ENCODE peak calls at places on chromosome 6, in six cellular contexts. One of them, this sample, is unnamed.

GRCh38 chr6:53746442-53747103 is 48.2 kb upstream of the LRRC1 start:
- DNase-seq in AG04449: no peak
- DNase-seq in CD4-positive, alpha-beta T cell: no peak
- DNase-seq in natural killer cell: no peak
- DNase-seq in foreskin fibroblast: no peak
- DNase-seq in CD14-positive monocyte: no peak
- DNase-seq in this sample: no peak

GRCh38 chr6:1295420-1295819 is 16.5 kb upstream of the FOXQ1 start:
- DNase-seq in AG04449: no peak
- DNase-seq in CD4-positive, alpha-beta T cell: no peak
- DNase-seq in natural killer cell: no peak
- DNase-seq in foreskin fibroblast: no peak
- DNase-seq in CD14-positive monocyte: no peak
- DNase-seq in this sample: no peak

GRCh38 chr6:129041563-129041962 is 158.6 kb downstream of the LAMA2 start:
- DNase-seq in AG04449: no peak
- DNase-seq in CD4-positive, alpha-beta T cell: no peak
- DNase-seq in natural killer cell: no peak
- DNase-seq in foreskin fibroblast: no peak
- DNase-seq in CD14-positive monocyte: no peak
- DNase-seq in this sample: no peak

GRCh38 chr6:28082939-28083338 is 2.6 kb downstream of the ZNF165 start:
- DNase-seq in AG04449: no peak
- DNase-seq in CD4-positive, alpha-beta T cell: no peak
- DNase-seq in natural killer cell: no peak
- DNase-seq in foreskin fibroblast: no peak
- DNase-seq in CD14-positive monocyte: no peak
- DNase-seq in this sample: no peak

GRCh38 chr6:16523550-16524379 is 237.5 kb downstream of the ATXN1 start:
- DNase-seq in AG04449: peak
- DNase-seq in CD4-positive, alpha-beta T cell: no peak
- DNase-seq in natural killer cell: no peak
- DNase-seq in foreskin fibroblast: peak
- DNase-seq in CD14-positive monocyte: no peak
- DNase-seq in this sample: peak

GRCh38 chr6:33713786-33714185 is 2.3 kb upstream of the UQCC2 start:
- DNase-seq in AG04449: no peak
- DNase-seq in CD4-positive, alpha-beta T cell: no peak
- DNase-seq in natural killer cell: no peak
- DNase-seq in foreskin fibroblast: no peak
- DNase-seq in CD14-positive monocyte: no peak
- DNase-seq in this sample: no peak

GRCh38 chr6:37357288-37357687 is 3.5 kb downstream of the RNF8 start:
- DNase-seq in AG04449: no peak
- DNase-seq in CD4-positive, alpha-beta T cell: no peak
- DNase-seq in natural killer cell: no peak
- DNase-seq in foreskin fibroblast: no peak
- DNase-seq in CD14-positive monocyte: no peak
- DNase-seq in this sample: no peak

GRCh38 chr6:158039178-158039557 is 57.5 kb downstream of the SYNJ2 start:
- DNase-seq in AG04449: no peak
- DNase-seq in CD4-positive, alpha-beta T cell: no peak
- DNase-seq in natural killer cell: no peak
- DNase-seq in foreskin fibroblast: no peak
- DNase-seq in CD14-positive monocyte: no peak
- DNase-seq in this sample: no peak

GRCh38 chr6:111862314-111862713 is 10.9 kb downstream of the FYN start:
- DNase-seq in AG04449: no peak
- DNase-seq in CD4-positive, alpha-beta T cell: no peak
- DNase-seq in natural killer cell: no peak
- DNase-seq in foreskin fibroblast: no peak
- DNase-seq in CD14-positive monocyte: no peak
- DNase-seq in this sample: no peak

GRCh38 chr6:4732691-4733315 is 43.4 kb upstream of the CDYL start:
- DNase-seq in AG04449: peak
- DNase-seq in CD4-positive, alpha-beta T cell: no peak
- DNase-seq in natural killer cell: no peak
- DNase-seq in foreskin fibroblast: peak
- DNase-seq in CD14-positive monocyte: no peak
- DNase-seq in this sample: peak

GRCh38 chr6:29602564-29603361 is 17.8 kb downstream of the OR2H2 start:
- DNase-seq in AG04449: no peak
- DNase-seq in CD4-positive, alpha-beta T cell: no peak
- DNase-seq in natural killer cell: no peak
- DNase-seq in foreskin fibroblast: no peak
- DNase-seq in CD14-positive monocyte: no peak
- DNase-seq in this sample: peak

GRCh38 chr6:158518196-158519127 is 41.4 kb upstream of the TMEM181 start:
- DNase-seq in AG04449: no peak
- DNase-seq in CD4-positive, alpha-beta T cell: peak
- DNase-seq in natural killer cell: no peak
- DNase-seq in foreskin fibroblast: peak
- DNase-seq in CD14-positive monocyte: no peak
- DNase-seq in this sample: peak

GRCh38 chr6:137237413-137238170 is 18.4 kb upstream of the IFNGR1 start:
- DNase-seq in AG04449: peak
- DNase-seq in CD4-positive, alpha-beta T cell: no peak
- DNase-seq in natural killer cell: no peak
- DNase-seq in foreskin fibroblast: peak
- DNase-seq in CD14-positive monocyte: no peak
- DNase-seq in this sample: peak

GRCh38 chr6:21258665-21259064 is 334.9 kb upstream of the SOX4 start:
- DNase-seq in AG04449: no peak
- DNase-seq in CD4-positive, alpha-beta T cell: no peak
- DNase-seq in natural killer cell: no peak
- DNase-seq in foreskin fibroblast: no peak
- DNase-seq in CD14-positive monocyte: no peak
- DNase-seq in this sample: no peak

GRCh38 chr6:23302499-23302898 is 733.1 kb downstream of the HDGFL1 start:
- DNase-seq in AG04449: no peak
- DNase-seq in CD4-positive, alpha-beta T cell: no peak
- DNase-seq in natural killer cell: no peak
- DNase-seq in foreskin fibroblast: no peak
- DNase-seq in CD14-positive monocyte: no peak
- DNase-seq in this sample: no peak

GRCh38 chr6:24495516-24495847 is 713 bp downstream of the ALDH5A1 start:
- DNase-seq in AG04449: no peak
- DNase-seq in CD4-positive, alpha-beta T cell: peak
- DNase-seq in natural killer cell: peak
- DNase-seq in foreskin fibroblast: no peak
- DNase-seq in CD14-positive monocyte: peak
- DNase-seq in this sample: no peak

GRCh38 chr6:89351632-89352328 is 742 bp downstream of the UBE2J1 start:
- DNase-seq in AG04449: no peak
- DNase-seq in CD4-positive, alpha-beta T cell: no peak
- DNase-seq in natural killer cell: no peak
- DNase-seq in foreskin fibroblast: no peak
- DNase-seq in CD14-positive monocyte: no peak
- DNase-seq in this sample: no peak

GRCh38 chr6:17845598-17845997 is 138.9 kb upstream of the NUP153 start:
- DNase-seq in AG04449: no peak
- DNase-seq in CD4-positive, alpha-beta T cell: no peak
- DNase-seq in natural killer cell: no peak
- DNase-seq in foreskin fibroblast: no peak
- DNase-seq in CD14-positive monocyte: no peak
- DNase-seq in this sample: no peak

GRCh38 chr6:8552023-8552422 is 116.7 kb upstream of the SLC35B3 start:
- DNase-seq in AG04449: no peak
- DNase-seq in CD4-positive, alpha-beta T cell: no peak
- DNase-seq in natural killer cell: no peak
- DNase-seq in foreskin fibroblast: no peak
- DNase-seq in CD14-positive monocyte: no peak
- DNase-seq in this sample: no peak

GRCh38 chr6:27890351-27891299 is 21.6 kb downstream of the OR2B2 start:
- DNase-seq in AG04449: peak
- DNase-seq in CD4-positive, alpha-beta T cell: peak
- DNase-seq in natural killer cell: peak
- DNase-seq in foreskin fibroblast: peak
- DNase-seq in CD14-positive monocyte: no peak
- DNase-seq in this sample: peak

GRCh38 chr6:109351231-109352132 is 30.8 kb downstream of the CD164 start:
- DNase-seq in AG04449: no peak
- DNase-seq in CD4-positive, alpha-beta T cell: no peak
- DNase-seq in natural killer cell: no peak
- DNase-seq in foreskin fibroblast: peak
- DNase-seq in CD14-positive monocyte: no peak
- DNase-seq in this sample: no peak

GRCh38 chr6:160254467-160255312 is 3.9 kb downstream of the SLC22A2 start:
- DNase-seq in AG04449: no peak
- DNase-seq in CD4-positive, alpha-beta T cell: no peak
- DNase-seq in natural killer cell: no peak
- DNase-seq in foreskin fibroblast: no peak
- DNase-seq in CD14-positive monocyte: no peak
- DNase-seq in this sample: no peak
- TF ChIP-seq CTCF in AG04449: no peak
- TF ChIP-seq CTCF in CD4-positive, alpha-beta T cell: no peak
- TF ChIP-seq CTCF in natural killer cell: no peak
- TF ChIP-seq CTCF in foreskin fibroblast: no peak
- TF ChIP-seq CTCF in CD14-positive monocyte: no peak
- TF ChIP-seq CTCF in this sample: no peak

GRCh38 chr6:165777680-165778079 is 114.6 kb upstream of the PDE10A start:
- DNase-seq in AG04449: no peak
- DNase-seq in CD4-positive, alpha-beta T cell: no peak
- DNase-seq in natural killer cell: no peak
- DNase-seq in foreskin fibroblast: no peak
- DNase-seq in CD14-positive monocyte: no peak
- DNase-seq in this sample: no peak
- TF ChIP-seq CTCF in AG04449: no peak
- TF ChIP-seq CTCF in CD4-positive, alpha-beta T cell: no peak
- TF ChIP-seq CTCF in natural killer cell: no peak
- TF ChIP-seq CTCF in foreskin fibroblast: no peak
- TF ChIP-seq CTCF in CD14-positive monocyte: no peak
- TF ChIP-seq CTCF in this sample: no peak

GRCh38 chr6:134064461-134064860 is 12.0 kb upstream of the SLC2A12 start:
- DNase-seq in AG04449: no peak
- DNase-seq in CD4-positive, alpha-beta T cell: no peak
- DNase-seq in natural killer cell: no peak
- DNase-seq in foreskin fibroblast: no peak
- DNase-seq in CD14-positive monocyte: no peak
- DNase-seq in this sample: no peak
- TF ChIP-seq CTCF in AG04449: no peak
- TF ChIP-seq CTCF in CD4-positive, alpha-beta T cell: no peak
- TF ChIP-seq CTCF in natural killer cell: no peak
- TF ChIP-seq CTCF in foreskin fibroblast: no peak
- TF ChIP-seq CTCF in CD14-positive monocyte: no peak
- TF ChIP-seq CTCF in this sample: no peak

DNA sequence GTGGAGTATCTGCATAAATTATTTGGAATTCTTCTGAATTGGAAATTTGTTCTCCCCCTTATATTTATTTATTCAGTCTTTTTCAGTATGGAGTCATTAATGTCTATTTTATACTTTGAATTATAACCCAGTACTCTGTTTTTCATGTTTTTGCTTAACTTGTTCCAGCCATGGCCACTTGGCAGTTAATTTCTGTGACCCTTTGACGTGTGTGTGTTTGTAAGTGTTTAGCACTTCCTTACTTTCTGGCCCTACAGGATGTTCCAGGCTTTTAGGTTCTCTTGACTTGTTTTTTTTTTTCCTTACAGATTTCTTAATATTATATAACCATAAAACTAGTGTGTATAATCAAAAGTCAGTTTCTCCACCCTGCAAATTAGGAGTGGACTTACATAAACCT is 24.1 kb downstream of the ENPP1 start:
- DNase-seq in AG04449: no peak
- DNase-seq in CD4-positive, alpha-beta T cell: no peak
- DNase-seq in natural killer cell: no peak
- DNase-seq in foreskin fibroblast: no peak
- DNase-seq in CD14-positive monocyte: no peak
- DNase-seq in this sample: no peak
- TF ChIP-seq CTCF in AG04449: no peak
- TF ChIP-seq CTCF in CD4-positive, alpha-beta T cell: no peak
- TF ChIP-seq CTCF in natural killer cell: no peak
- TF ChIP-seq CTCF in foreskin fibroblast: no peak
- TF ChIP-seq CTCF in CD14-positive monocyte: no peak
- TF ChIP-seq CTCF in this sample: no peak

GRCh38 chr6:150043501-150044412 is 18.4 kb upstream of the RAET1L start:
- DNase-seq in AG04449: no peak
- DNase-seq in CD4-positive, alpha-beta T cell: no peak
- DNase-seq in natural killer cell: no peak
- DNase-seq in foreskin fibroblast: no peak
- DNase-seq in CD14-positive monocyte: no peak
- DNase-seq in this sample: no peak
- TF ChIP-seq CTCF in AG04449: no peak
- TF ChIP-seq CTCF in CD4-positive, alpha-beta T cell: no peak
- TF ChIP-seq CTCF in natural killer cell: no peak
- TF ChIP-seq CTCF in foreskin fibroblast: no peak
- TF ChIP-seq CTCF in CD14-positive monocyte: no peak
- TF ChIP-seq CTCF in this sample: no peak

GRCh38 chr6:151493495-151494234 is at the start of gene CCDC170:
- DNase-seq in AG04449: no peak
- DNase-seq in CD4-positive, alpha-beta T cell: no peak
- DNase-seq in natural killer cell: no peak
- DNase-seq in foreskin fibroblast: no peak
- DNase-seq in CD14-positive monocyte: peak
- DNase-seq in this sample: no peak
- TF ChIP-seq CTCF in AG04449: no peak
- TF ChIP-seq CTCF in CD4-positive, alpha-beta T cell: no peak
- TF ChIP-seq CTCF in natural killer cell: no peak
- TF ChIP-seq CTCF in foreskin fibroblast: no peak
- TF ChIP-seq CTCF in CD14-positive monocyte: no peak
- TF ChIP-seq CTCF in this sample: no peak

This sample was measured in HFFc6.